ENCODE peak calls at places on chromosomes 11 and 22, in five cellular contexts. V, Y, Q, U and P are unnamed samples.

GRCh38 chr22:23218867-23219251 is 38.5 kb downstream of the BCR start:
- DNase-seq in V (peak; percentile 59), Y (no peak), U (no peak), Q (no peak), P (no peak)

GRCh38 chr11:103322861-103323260 is 213.6 kb downstream of the DYNC2H1 start:
- DNase-seq in Y (no peak), V (no peak), U (no peak), Q (no peak), P (no peak)

GRCh38 chr11:131065435-131066295 is 149.4 kb upstream of the SNX19 start:
- DNase-seq in U (no peak), V (no peak), Y (no peak), Q (no peak), P (no peak)

GRCh38 chr11:12509371-12509770 is 132.0 kb downstream of the PARVA start:
- DNase-seq in Y (no peak), Q (no peak), U (no peak), V (no peak), P (no peak)

GRCh38 chr11:130765951-130766649 is 150.2 kb downstream of the SNX19 start:
- DNase-seq in Q (no peak), Y (no peak), U (peak; percentile 86), V (no peak), P (no peak)

GRCh38 chr11:64298966-64299846 is 952 bp upstream of the CATSPERZ start:
- DNase-seq in V (no peak), U (no peak), Q (no peak), Y (no peak), P (no peak)

GRCh38 chr11:8913961-8914660 is 3.1 kb downstream of the AKIP1 start:
- DNase-seq in U (no peak), Q (peak; percentile 29), Y (no peak), V (peak; percentile 37), P (no peak)

GRCh38 chr11:6601041-6601461 is 2.4 kb downstream of the RRP8 start:
- DNase-seq in U (no peak), V (no peak), Y (no peak), Q (no peak), P (no peak)

GRCh38 chr22:20552450-20552894 is 45.1 kb downstream of the MED15 start:
- DNase-seq in Y (no peak), U (no peak), Q (no peak), V (peak; percentile 67), P (no peak)

GRCh38 chr22:40156001-40156516 is 21.7 kb upstream of the TNRC6B start:
- DNase-seq in V (peak; percentile 93), Y (peak; percentile 51), Q (peak; percentile 80), U (no peak), P (no peak)

GRCh38 chr11:110529043-110529442 is 99.3 kb downstream of the FDX1 start:
- DNase-seq in Q (peak; percentile 14), V (peak; percentile 5), U (no peak), Y (peak; percentile 27), P (no peak)

GRCh38 chr11:71286701-71287643 is 34.6 kb upstream of the SHANK2 start:
- DNase-seq in U (no peak), V (peak; percentile 38), Y (no peak), Q (peak; percentile 62), P (no peak)

GRCh38 chr11:65586676-65587075 is 8.9 kb downstream of the KCNK7 start:
- DNase-seq in U (no peak), Q (no peak), V (no peak), Y (no peak), P (no peak)

GRCh38 chr11:130439876-130440275 is 8.6 kb upstream of the ADAMTS15 start:
- DNase-seq in Y (no peak), V (no peak), U (no peak), Q (no peak), P (no peak)

GRCh38 chr22:24485608-24486007 is 9.5 kb upstream of the UPB1 start:
- DNase-seq in Q (peak; percentile 18), U (no peak), V (no peak), Y (no peak), P (no peak)

GRCh38 chr22:24483966-24484545 is 11.1 kb upstream of the UPB1 start:
- DNase-seq in Y (no peak), U (no peak), V (no peak), Q (no peak), P (no peak)

GRCh38 chr22:24489011-24489410 is 6.1 kb upstream of the UPB1 start:
- DNase-seq in Y (no peak), U (no peak), V (no peak), Q (no peak), P (no peak)

GRCh38 chr22:24485170-24485569 is 10.0 kb upstream of the UPB1 start:
- DNase-seq in Y (no peak), U (no peak), Q (no peak), V (no peak), P (no peak)

GRCh38 chr22:24486501-24486921 is 8.6 kb upstream of the UPB1 start:
- DNase-seq in Q (no peak), U (no peak), Y (no peak), V (peak; percentile 44), P (no peak)
- TF ChIP-seq REST in Q (no peak), U (no peak), Y (no peak), V (no peak), P (no peak)

GRCh38 chr22:50206599-50206998 is 5.8 kb downstream of the SELENOO start:
- DNase-seq in Q (peak; percentile 37), Y (no peak), U (no peak), V (peak; percentile 35), P (no peak)
- H3K4me1 ChIP-seq in Q (no peaks in the 10 kb centered on the region), Y (peaks cover 4% of the 10 kb centered on the region), U (peaks cover 3% of the 10 kb centered on the region), V (peaks cover 36% of the 10 kb centered on the region), P (peaks cover 7% of the 10 kb centered on the region)

GRCh38 chr22:26851125-26851524 is 193.7 kb downstream of the MIAT start:
- DNase-seq in Q (no peak), U (no peak), Y (no peak), V (no peak), P (no peak)

GRCh38 chr22:26848244-26848920 is 191.0 kb downstream of the MIAT start:
- DNase-seq in Y (no peak), U (no peak), Q (no peak), V (no peak), P (no peak)

GRCh38 chr22:26847046-26847445 is 189.7 kb downstream of the MIAT start:
- DNase-seq in V (no peak), Q (no peak), U (no peak), Y (no peak), P (no peak)

GRCh38 chr22:26847816-26848215 is 190.4 kb downstream of the MIAT start:
- DNase-seq in Q (no peak), Y (no peak), U (no peak), V (no peak), P (no peak)

DNA sequence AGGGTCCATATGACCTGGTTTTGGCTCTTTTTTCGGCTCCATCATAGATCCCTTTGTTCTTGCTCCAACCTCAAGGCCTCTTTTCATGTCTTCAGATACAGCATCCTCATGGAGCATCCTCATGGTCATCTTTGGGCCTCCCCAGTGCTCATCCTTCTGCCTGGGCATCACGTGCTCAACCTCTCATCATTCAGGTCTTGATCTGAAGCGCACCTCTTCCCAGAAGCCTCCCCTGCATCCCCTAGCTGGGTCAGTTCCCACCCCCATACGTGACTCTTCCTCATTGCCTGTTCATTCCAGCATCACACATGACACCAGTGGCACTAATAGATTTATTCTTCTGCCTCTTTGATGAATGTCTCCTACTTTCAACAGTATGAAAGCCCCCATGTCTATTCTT is 192.2 kb downstream of the MIAT start:
- DNase-seq in V (no peak), Q (no peak), U (no peak), Y (no peak), P (no peak)
- TF ChIP-seq REST in V (no peak), Q (no peak), U (no peak), Y (no peak), P (no peak)

GRCh38 chr11:55994525-55994924 is at the start of gene OR5F1:
- DNase-seq in V (no peak), U (no peak), Y (no peak), Q (no peak), P (no peak)
- H3K4me1 ChIP-seq in V (no peaks in the 10 kb centered on the region), U (no peaks in the 10 kb centered on the region), Y (no peaks in the 10 kb centered on the region), Q (no peaks in the 10 kb centered on the region), P (no peaks in the 10 kb centered on the region)

GRCh38 chr11:73420136-73420535 is 43.9 kb downstream of the RELT start:
- DNase-seq in V (no peak), U (no peak), Y (no peak), Q (no peak), P (no peak)
- TF ChIP-seq REST in V (no peak), U (no peak), Y (no peak), Q (no peak), P (no peak)

GRCh38 chr22:30575011-30575671 is 676 bp upstream of the GAL3ST1 start:
- DNase-seq in V (no peak), Q (no peak), U (no peak), Y (no peak), P (no peak)
- H3K4me1 ChIP-seq in V (peaks cover 41% of the 10 kb centered on the region), Q (peaks cover 38% of the 10 kb centered on the region), U (no peaks in the 10 kb centered on the region), Y (peaks cover 6% of the 10 kb centered on the region), P (peaks cover 11% of the 10 kb centered on the region)